ENCODE peak calls at places on chromosomes 6 and 20, in four cellular contexts. Y, T, C and F are unnamed samples.

GRCh38 chr20:41697861-41698559 is 79.8 kb upstream of the CHD6 start:
- DNase-seq in Y (peak; percentile 14), T (no peak), C (no peak), F (no peak)

GRCh38 chr6:44435500-44435899 is 48.0 kb downstream of the CDC5L start:
- DNase-seq in Y (no peak), T (no peak), C (no peak), F (no peak)

GRCh38 chr20:34708621-34709043 is 4.5 kb downstream of the TP53INP2 start:
- DNase-seq in Y (peak; percentile 12), T (peak; percentile 53), C (no peak), F (no peak)

GRCh38 chr6:166626177-166627038 is 643 bp downstream of the RPS6KA2 start:
- DNase-seq in Y (peak; percentile 41), T (peak; percentile 34), C (no peak), F (no peak)

GRCh38 chr20:19992996-19993908 is 23.9 kb upstream of the NAA20 start:
- DNase-seq in Y (peak; percentile 95), T (no peak), C (no peak), F (no peak)

GRCh38 chr6:49550413-49551125 is at the start of gene C6orf141:
- DNase-seq in Y (peak; percentile 59), T (no peak), C (no peak), F (no peak)

GRCh38 chr20:47982574-47983360 is 197.5 kb upstream of the SULF2 start:
- DNase-seq in Y (no peak), T (no peak), C (no peak), F (peak; percentile 16)

GRCh38 chr6:105780146-105780860 is 305.8 kb upstream of the PRDM1 start:
- DNase-seq in Y (peak; percentile 36), T (no peak), C (no peak), F (no peak)

GRCh38 chr6:7058250-7058923 is 49.4 kb upstream of the RREB1 start:
- DNase-seq in Y (peak; percentile 99), T (no peak), C (no peak), F (no peak)

GRCh38 chr6:144415835-144416237 is 130.7 kb downstream of the UTRN start:
- DNase-seq in Y (peak; percentile 94), T (no peak), C (no peak), F (no peak)

GRCh38 chr20:36298795-36299339 is 7.3 kb upstream of the DLGAP4 start:
- DNase-seq in Y (no peak), T (no peak), C (no peak), F (no peak)

GRCh38 chr6:129186988-129187387 is 304.1 kb downstream of the LAMA2 start:
- DNase-seq in Y (peak; percentile 79), T (no peak), C (no peak), F (no peak)

GRCh38 chr6:105372142-105372861 is 30.6 kb downstream of the PREP start:
- DNase-seq in Y (no peak), T (no peak), C (no peak), F (no peak)

GRCh38 chr20:53829706-53830521 is 236.3 kb upstream of the ZNF217 start:
- DNase-seq in Y (peak; percentile 12), T (no peak), C (no peak), F (no peak)

GRCh38 chr20:57941121-57941522 is 231.3 kb upstream of the PMEPA1 start:
- DNase-seq in Y (no peak), T (no peak), C (no peak), F (no peak)

GRCh38 chr6:85406641-85407075 is 43.2 kb upstream of the NT5E start:
- DNase-seq in Y (no peak), T (no peak), C (no peak), F (no peak)

GRCh38 chr6:89828988-89829590 is 591 bp upstream of the CASP8AP2 start:
- DNase-seq in Y (no peak), T (no peak), C (no peak), F (no peak)

GRCh38 chr6:152310371-152310954 is 326.7 kb downstream of the SYNE1 start:
- DNase-seq in Y (no peak), T (no peak), C (no peak), F (no peak)

GRCh38 chr20:5353624-5354496 is 37.1 kb upstream of the PROKR2 start:
- DNase-seq in Y (peak; percentile 59), T (no peak), C (no peak), F (no peak)

GRCh38 chr6:10759884-10760329 is 12.3 kb downstream of the TMEM14B start:
- DNase-seq in Y (peak; percentile 95), T (no peak), C (no peak), F (no peak)

GRCh38 chr6:17432356-17432755 is 39.0 kb downstream of the CAP2 start:
- DNase-seq in Y (peak; percentile 16), T (no peak), C (no peak), F (no peak)

GRCh38 chr6:44034931-44035345 is 92.3 kb downstream of the MRPL14 start:
- DNase-seq in Y (no peak), T (no peak), C (no peak), F (peak; percentile 35)

GRCh38 chr20:47753571-47754120 is 31.6 kb downstream of the SULF2 start:
- DNase-seq in Y (no peak), T (no peak), C (no peak), F (no peak)

GRCh38 chr6:131001945-131002661 is 60.9 kb downstream of the EPB41L2 start:
- DNase-seq in Y (peak; percentile 79), T (no peak), C (no peak), F (no peak)

GRCh38 chr6:139370707-139371345 is 3.6 kb downstream of the CITED2 start:
- DNase-seq in Y (peak; percentile 7), T (no peak), C (no peak), F (no peak)

GRCh38 chr6:87210979-87211378 is 55.6 kb downstream of the ZNF292 start:
- DNase-seq in Y (no peak), T (no peak), C (no peak), F (no peak)

GRCh38 chr6:117483004-117483644 is 650 bp downstream of the DCBLD1 start:
- DNase-seq in Y (no peak), T (peak; percentile 43), C (no peak), F (peak; percentile 82)

GRCh38 chr6:127343753-127344659 is 597 bp upstream of the ECHDC1 start:
- DNase-seq in Y (peak; percentile 66), T (no peak), C (no peak), F (no peak)

GRCh38 chr6:109713097-109713496 is 22.0 kb downstream of the FIG4 start:
- DNase-seq in Y (no peak), T (no peak), C (no peak), F (no peak)

GRCh38 chr6:152696543-152696942 is 1.2 kb upstream of the MYCT1 start:
- DNase-seq in Y (peak; percentile 93), T (no peak), C (no peak), F (no peak)

GRCh38 chr6:138520463-138520862 is 21.2 kb upstream of the NHSL1 start:
- DNase-seq in Y (no peak), T (no peak), C (no peak), F (no peak)

GRCh38 chr20:57953638-57954037 is 243.8 kb upstream of the PMEPA1 start:
- DNase-seq in Y (peak; percentile 78), T (no peak), C (no peak), F (no peak)

GRCh38 chr6:12075067-12075563 is 63.0 kb downstream of the HIVEP1 start:
- DNase-seq in Y (no peak), T (no peak), C (no peak), F (no peak)

GRCh38 chr6:168507297-168507696 is 66.3 kb downstream of the SMOC2 start:
- DNase-seq in Y (no peak), T (no peak), C (no peak), F (no peak)
- H3K4me3 ChIP-seq in Y (no peak overlapping the region), T (no peak overlapping the region), C (no peak overlapping the region), F (no peak overlapping the region)

GRCh38 chr20:11302436-11302835 is 615.3 kb upstream of the BTBD3 start:
- DNase-seq in Y (peak; percentile 79), T (no peak), C (no peak), F (no peak)

GRCh38 chr20:11301699-11302098 is 616.0 kb upstream of the BTBD3 start:
- DNase-seq in Y (no peak), T (no peak), C (no peak), F (no peak)

GRCh38 chr20:11304811-11305210 is 612.9 kb upstream of the BTBD3 start:
- DNase-seq in Y (no peak), T (no peak), C (no peak), F (no peak)

GRCh38 chr20:11305406-11305805 is 612.3 kb upstream of the BTBD3 start:
- DNase-seq in Y (peak; percentile 68), T (no peak), C (no peak), F (no peak)
- H3K27ac ChIP-seq in Y (no peak overlapping the region), T (no peak overlapping the region), C (peak overlapping the region; percentile 80), F (no peak overlapping the region)

GRCh38 chr6:119119989-119120388 is 41.5 kb upstream of the FAM184A start:
- DNase-seq in Y (peak; percentile 77), T (peak; percentile 39), C (no peak), F (no peak)

GRCh38 chr6:119112856-119113530 is 34.5 kb upstream of the FAM184A start:
- DNase-seq in Y (no peak), T (peak; percentile 25), C (no peak), F (no peak)

GRCh38 chr6:119110601-119111548 is 32.4 kb upstream of the FAM184A start:
- DNase-seq in Y (peak; percentile 75), T (no peak), C (no peak), F (no peak)

GRCh38 chr6:119121367-119121766 is 42.9 kb upstream of the FAM184A start:
- DNase-seq in Y (no peak), T (no peak), C (no peak), F (no peak)

GRCh38 chr6:119116712-119117281 is 38.3 kb upstream of the FAM184A start:
- DNase-seq in Y (no peak), T (no peak), C (no peak), F (no peak)
- TF ChIP-seq CTCF in Y (peak; percentile 29), T (no peak), C (no peak), F (no peak)

GRCh38 chr20:50806126-50806768 is 11.4 kb downstream of the BCAS4 start:
- DNase-seq in Y (no peak), T (no peak), C (no peak), F (no peak)
- H3K4me3 ChIP-seq in Y (no peak overlapping the region), T (no peak overlapping the region), C (no peak overlapping the region), F (no peak overlapping the region)